ENCODE peak calls at places on chromosomes 1 and 21, in six cellular contexts. R is AG09309, L is AG10803, A is fibroblast of pulmonary artery, E is thoracic aorta, I is WTC11. P is an unnamed sample.

GRCh38 chr21:25638634-25639166 is 358 bp upstream of the JAM2 start:
- DNase-seq in R (no peak), L (peak), A (peak), E (no peak), I (no peak), P (no peak)

GRCh38 chr21:40345700-40346099 is 478.5 kb downstream of the PCP4 start:
- DNase-seq in R (no peak), L (no peak), A (no peak), E (no peak), I (no peak), P (no peak)

GRCh38 chr1:95286479-95286878 is 52.5 kb downstream of the RWDD3 start:
- DNase-seq in R (no peak), L (no peak), A (no peak), E (no peak), I (no peak), P (no peak)

GRCh38 chr1:46202975-46203737 is at the start of gene LURAP1:
- DNase-seq in R (peak), L (peak), A (peak), E (no peak), I (peak), P (peak)

GRCh38 chr21:37450385-37451044 is 83.9 kb downstream of the DYRK1A start:
- DNase-seq in R (no peak), L (peak), A (peak), E (no peak), I (no peak), P (no peak)

GRCh38 chr1:226820935-226821718 is 49.3 kb upstream of the PSEN2 start:
- DNase-seq in R (peak), L (peak), A (peak), E (peak), I (no peak), P (peak)

GRCh38 chr1:77039739-77040138 is 172.5 kb downstream of the ST6GALNAC5 start:
- DNase-seq in R (peak), L (peak), A (peak), E (no peak), I (no peak), P (peak)

GRCh38 chr1:201543871-201544521 is 5.1 kb downstream of the NAV1 start:
- DNase-seq in R (no peak), L (peak), A (no peak), E (no peak), I (no peak), P (no peak)

GRCh38 chr1:153963850-153964331 is 554 bp upstream of the SLC39A1 start:
- DNase-seq in R (no peak), L (no peak), A (no peak), E (no peak), I (peak), P (no peak)

GRCh38 chr1:151590961-151591360 is 20.9 kb upstream of the SNX27 start:
- DNase-seq in R (no peak), L (no peak), A (no peak), E (no peak), I (no peak), P (no peak)

GRCh38 chr1:21297975-21298374 is 7.7 kb upstream of the ECE1 start:
- DNase-seq in R (no peak), L (no peak), A (peak), E (no peak), I (no peak), P (no peak)

GRCh38 chr1:22597301-22597965 is 34.1 kb downstream of the EPHA8 start:
- DNase-seq in R (no peak), L (no peak), A (no peak), E (no peak), I (no peak), P (no peak)

GRCh38 chr1:201789245-201789644 is 39.7 kb upstream of the IPO9 start:
- DNase-seq in R (no peak), L (no peak), A (no peak), E (no peak), I (no peak), P (no peak)

GRCh38 chr1:11797525-11798216 is 8.1 kb downstream of the MTHFR start:
- DNase-seq in R (no peak), L (no peak), A (peak), E (peak), I (no peak), P (no peak)

GRCh38 chr1:7278045-7278444 is 492.8 kb downstream of the CAMTA1 start:
- DNase-seq in R (no peak), L (no peak), A (no peak), E (no peak), I (no peak), P (no peak)

GRCh38 chr1:119805746-119806145 is 5.5 kb downstream of the REG4 start:
- DNase-seq in R (no peak), L (no peak), A (no peak), E (no peak), I (no peak), P (no peak)

GRCh38 chr1:20717452-20718342 is at the start of gene KIF17:
- DNase-seq in R (no peak), L (peak), A (peak), E (no peak), I (peak), P (peak)

GRCh38 chr1:47931395-47931794 is 65.8 kb downstream of the TRABD2B start:
- DNase-seq in R (no peak), L (no peak), A (no peak), E (no peak), I (peak), P (no peak)

GRCh38 chr1:219385786-219386427 is 212.2 kb downstream of the LYPLAL1 start:
- DNase-seq in R (no peak), L (peak), A (peak), E (no peak), I (peak), P (no peak)

GRCh38 chr1:34885405-34886247 is 26.1 kb upstream of the SMIM12 start:
- DNase-seq in R (no peak), L (peak), A (peak), E (no peak), I (peak), P (no peak)

GRCh38 chr21:46325073-46325912 is 1.3 kb downstream of the PCNT start:
- DNase-seq in R (no peak), L (peak), A (peak), E (no peak), I (peak), P (no peak)

GRCh38 chr1:165869343-165869742 is 41.9 kb downstream of the UCK2 start:
- DNase-seq in R (no peak), L (no peak), A (peak), E (no peak), I (no peak), P (no peak)

GRCh38 chr1:19749685-19750084 is 50.0 kb downstream of the TMCO4 start:
- DNase-seq in R (no peak), L (no peak), A (no peak), E (no peak), I (no peak), P (no peak)

GRCh38 chr1:207221934-207222351 is 99.5 kb upstream of the CD55 start:
- DNase-seq in R (no peak), L (no peak), A (no peak), E (no peak), I (no peak), P (no peak)

GRCh38 chr1:15154480-15155036 is 1.0 kb downstream of the TMEM51 start:
- DNase-seq in R (no peak), L (no peak), A (no peak), E (no peak), I (peak), P (no peak)

GRCh38 chr1:76053021-76053420 is 21.5 kb upstream of the ST6GALNAC3 start:
- DNase-seq in R (no peak), L (no peak), A (no peak), E (no peak), I (peak), P (no peak)

GRCh38 chr1:232634086-232634485 is 4.2 kb upstream of the SIPA1L2 start:
- DNase-seq in R (no peak), L (no peak), A (no peak), E (no peak), I (no peak), P (no peak)

GRCh38 chr1:84668185-84668584 is 22.1 kb downstream of the SSX2IP start:
- DNase-seq in R (no peak), L (peak), A (peak), E (no peak), I (no peak), P (no peak)

GRCh38 chr21:26847951-26848350 is 2.7 kb upstream of the ADAMTS1 start:
- DNase-seq in R (no peak), L (no peak), A (no peak), E (no peak), I (no peak), P (no peak)

GRCh38 chr21:26845750-26846035 is 484 bp upstream of the ADAMTS1 start:
- DNase-seq in R (no peak), L (peak), A (no peak), E (no peak), I (no peak), P (no peak)

GRCh38 chr21:26845066-26845749 is at the start of gene ADAMTS1:
- DNase-seq in R (peak), L (peak), A (peak), E (peak), I (peak), P (peak)

GRCh38 chr21:26844258-26845065 is 747 bp downstream of the ADAMTS1 start:
- DNase-seq in R (no peak), L (peak), A (peak), E (no peak), I (peak), P (no peak)

GRCh38 chr21:26846036-26846931 is 1.1 kb upstream of the ADAMTS1 start:
- DNase-seq in R (no peak), L (peak), A (peak), E (peak), I (peak), P (no peak)
- TF ChIP-seq CTCF in R (peak), L (peak), A (peak), E (peak), I (no peak), P (peak)

DNA sequence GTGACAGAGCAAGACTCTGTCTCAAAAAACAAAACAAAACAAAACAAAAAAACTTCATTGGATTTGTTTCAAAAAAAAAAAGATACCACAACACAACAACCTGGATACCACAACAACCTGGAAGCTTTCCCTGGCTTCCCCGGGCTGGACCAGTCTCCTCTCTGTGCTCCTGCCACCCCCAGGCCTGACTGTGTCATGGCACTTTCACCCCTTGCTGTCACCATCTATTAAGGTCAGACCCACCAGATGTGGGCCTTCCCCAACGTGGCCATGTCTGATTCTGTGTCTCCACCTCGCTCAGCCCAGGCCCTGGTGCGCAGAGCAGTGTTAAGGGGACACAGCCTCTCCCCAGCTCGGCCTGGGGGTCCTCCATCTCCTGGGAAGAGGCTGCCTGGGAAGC is 28.3 kb upstream of the ACOT11 start:
- DNase-seq in R (no peak), L (no peak), A (no peak), E (no peak), I (peak), P (no peak)
- TF ChIP-seq CTCF in R (no peak), L (peak), A (peak), E (no peak), I (peak), P (no peak)

GRCh38 chr21:42069327-42069726 is 1.8 kb upstream of the UMODL1 start:
- DNase-seq in R (no peak), L (no peak), A (no peak), E (no peak), I (no peak), P (no peak)

GRCh38 chr21:42068592-42068991 is 2.5 kb upstream of the UMODL1 start:
- DNase-seq in R (no peak), L (no peak), A (no peak), E (no peak), I (no peak), P (no peak)

GRCh38 chr21:42075686-42076471 is 4.8 kb downstream of the UMODL1 start:
- DNase-seq in R (no peak), L (no peak), A (no peak), E (no peak), I (no peak), P (no peak)

GRCh38 chr21:42071146-42071737 is at the start of gene UMODL1:
- DNase-seq in R (no peak), L (no peak), A (no peak), E (no peak), I (no peak), P (no peak)

GRCh38 chr21:42073140-42074099 is 2.3 kb downstream of the UMODL1 start:
- DNase-seq in R (no peak), L (no peak), A (no peak), E (no peak), I (no peak), P (no peak)
- TF ChIP-seq CTCF in R (no peak), L (no peak), A (no peak), E (no peak), I (no peak), P (no peak)

DNA sequence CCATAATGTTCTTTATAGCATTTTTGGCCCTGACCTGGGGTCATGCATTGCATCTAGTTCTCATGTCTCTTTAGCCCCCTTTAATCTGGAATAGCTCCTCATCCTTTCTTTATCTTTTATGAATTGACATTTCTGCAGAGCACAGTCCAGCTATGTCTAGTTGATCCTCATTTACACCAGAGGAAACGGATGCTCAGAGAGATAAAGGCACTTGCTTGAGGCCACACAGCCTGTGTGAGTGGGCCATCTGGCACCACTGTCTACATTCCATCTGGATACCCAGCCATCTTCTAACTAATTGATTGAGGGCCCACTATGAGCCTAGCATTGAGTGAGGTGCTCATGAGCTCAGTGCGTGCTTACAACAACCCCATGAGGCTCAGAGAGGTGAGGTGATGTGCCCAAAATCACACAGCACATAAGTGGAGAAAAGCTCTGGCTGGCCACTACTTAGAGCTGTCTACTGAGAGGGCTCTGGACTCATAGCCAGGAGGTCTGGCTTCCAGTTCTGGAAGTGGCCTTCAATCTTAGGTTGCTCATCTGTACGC is 3.5 kb downstream of the HPCA start:
- DNase-seq in R (no peak), L (no peak), A (no peak), E (no peak), I (no peak), P (no peak)
- TF ChIP-seq CTCF in R (no peak), L (no peak), A (no peak), E (no peak), I (no peak), P (no peak)

GRCh38 chr1:205477759-205478247 is 22.0 kb upstream of the BLACAT1 start:
- DNase-seq in R (peak), L (peak), A (peak), E (no peak), I (no peak), P (peak)
- TF ChIP-seq CTCF in R (no peak), L (no peak), A (no peak), E (no peak), I (no peak), P (no peak)

DNA sequence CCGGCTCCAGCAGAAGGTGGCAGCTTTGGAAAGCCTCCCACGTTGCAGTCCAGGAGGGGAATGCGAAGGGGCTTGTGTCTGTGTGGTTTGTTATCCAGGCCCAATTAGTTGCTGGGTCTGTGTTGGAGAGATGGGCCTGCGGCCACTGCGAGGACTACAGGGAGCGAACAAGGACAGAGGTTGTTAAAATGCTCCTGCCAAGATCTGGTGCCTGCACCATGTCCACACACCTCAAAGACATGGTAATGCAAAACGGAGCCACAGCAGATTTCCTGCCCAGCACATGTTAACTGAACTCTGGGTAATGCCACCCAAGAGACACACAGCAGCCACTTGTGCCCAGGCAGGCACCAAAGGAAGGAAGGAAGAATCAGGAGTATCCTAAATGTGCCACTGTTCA is 18.6 kb downstream of the GRIK3 start:
- DNase-seq in R (no peak), L (no peak), A (no peak), E (no peak), I (no peak), P (no peak)
- TF ChIP-seq CTCF in R (no peak), L (no peak), A (no peak), E (no peak), I (no peak), P (no peak)

DNA sequence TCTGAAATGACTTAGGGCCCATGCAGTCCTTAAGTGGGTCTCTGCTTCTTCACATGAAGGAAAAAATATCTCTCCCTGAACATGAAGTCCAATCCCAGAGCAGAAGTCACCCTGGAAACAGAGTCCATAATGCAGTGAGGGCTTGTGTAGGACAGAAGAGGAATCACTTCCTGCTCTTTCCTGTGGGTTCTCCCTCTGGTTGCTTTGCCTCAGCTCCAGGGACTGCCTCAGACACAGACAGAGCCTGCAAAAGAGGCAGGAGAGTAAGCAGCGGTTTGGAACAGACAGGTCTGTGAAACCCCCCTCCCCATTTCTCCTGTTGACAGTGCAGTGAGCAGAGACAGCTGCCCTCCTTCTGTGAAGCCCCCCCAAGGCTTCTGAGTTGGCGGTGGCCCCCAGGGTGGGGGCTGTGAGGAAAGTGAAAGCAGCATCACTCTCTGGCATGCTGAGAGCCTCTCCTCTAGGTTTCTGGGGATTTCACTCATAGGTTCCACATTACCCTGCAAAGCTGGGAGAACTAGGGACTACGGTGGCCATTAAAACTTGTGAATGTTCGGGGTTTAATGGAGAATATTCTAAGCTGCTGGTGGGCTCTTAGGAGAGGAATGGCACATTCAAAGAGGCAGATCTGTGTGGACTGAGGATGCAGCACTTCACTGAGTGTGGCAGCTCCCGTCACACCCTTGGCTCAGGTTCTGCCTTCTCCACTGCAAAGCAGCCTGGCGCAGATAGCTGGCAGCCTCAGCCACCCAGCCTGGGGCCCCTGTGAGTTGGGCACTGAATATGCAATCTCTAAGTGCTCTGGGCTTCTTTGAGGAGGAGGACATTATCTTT is 53.1 kb downstream of the MAB21L3 start:
- DNase-seq in R (no peak), L (peak), A (no peak), E (no peak), I (no peak), P (no peak)
- TF ChIP-seq CTCF in R (no peak), L (no peak), A (no peak), E (no peak), I (no peak), P (no peak)

DNA sequence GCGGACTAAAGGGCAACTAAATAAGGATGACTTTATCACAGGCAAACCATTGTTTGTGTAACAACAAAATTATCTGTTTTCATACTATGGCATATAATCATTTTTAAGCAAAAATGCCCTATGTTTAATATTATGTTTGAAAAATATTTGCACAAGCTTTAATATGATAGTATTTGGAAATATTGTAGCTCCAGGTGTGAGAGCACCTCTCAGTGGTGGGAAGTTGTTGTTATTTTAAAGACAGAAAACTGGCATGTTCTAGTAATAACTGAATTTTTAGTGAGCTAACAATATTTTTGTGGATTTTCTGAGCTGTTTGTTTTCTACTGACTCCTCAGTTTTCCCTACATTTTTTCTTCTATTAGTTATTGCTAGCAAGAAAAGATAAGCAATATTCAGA is 578.8 kb downstream of the KCNT2 start:
- DNase-seq in R (no peak), L (no peak), A (no peak), E (no peak), I (no peak), P (no peak)
- TF ChIP-seq CTCF in R (no peak), L (no peak), A (no peak), E (no peak), I (no peak), P (no peak)

DNA sequence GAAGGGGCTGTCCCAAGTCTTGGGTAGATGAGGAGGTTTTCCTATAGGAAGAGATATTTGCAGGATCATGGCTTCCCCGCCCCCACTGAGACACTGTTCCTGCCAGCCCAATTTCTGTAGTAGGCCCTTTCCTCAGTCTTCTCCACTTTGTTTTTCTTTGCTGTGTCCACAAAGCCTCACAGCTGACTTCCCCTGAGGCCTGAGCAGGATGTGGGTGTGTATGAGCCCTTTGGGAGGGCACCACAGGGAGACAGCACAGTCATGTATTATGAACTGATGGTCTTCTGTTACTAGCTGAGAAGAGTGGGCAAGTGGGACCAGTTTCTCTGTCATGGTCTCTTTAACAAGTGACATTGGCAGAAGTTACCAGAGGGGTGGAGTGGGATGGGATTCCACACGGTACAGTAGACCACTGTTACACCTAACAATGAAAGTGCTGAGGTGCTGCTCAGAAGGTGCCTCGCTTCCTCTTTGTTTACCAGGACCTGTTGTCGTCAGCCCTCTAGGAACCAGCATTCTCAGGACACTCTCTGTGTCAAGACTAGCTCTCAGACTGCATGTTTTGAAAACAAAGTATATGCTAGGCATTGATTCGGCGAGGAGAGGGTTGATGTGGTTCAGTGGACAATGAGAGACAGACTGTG is 253.8 kb upstream of the HOOK1 start:
- DNase-seq in R (no peak), L (no peak), A (no peak), E (no peak), I (no peak), P (no peak)
- TF ChIP-seq CTCF in R (no peak), L (no peak), A (no peak), E (no peak), I (no peak), P (no peak)

P was measured in AG09319.